ENCODE peak calls at places on chromosome 9, in ten cellular contexts. One of them, this sample, is unnamed.
A peak's percentile ranks its signal among the peaks of the same experiment; 100 is the strongest.

GRCh38 chr9:96489482-96489979 is 39.6 kb downstream of the HABP4 start:
- DNase-seq in psoas muscle: no peak
- DNase-seq in GM12892: no peak
- DNase-seq in activated CD8-positive, alpha-beta memory T cell treated with anti-CD3 and anti-CD28 coated beads, Interleukin-2, amount 50 U/mL, for 48 hours: peak; percentile 32
- DNase-seq in stimulated activated CD8-positive, alpha-beta memory T cell treated with anti-CD3 and anti-CD28 coated beads, Interleukin-2, amount 100 ng/mL, for 1 hour: no peak
- DNase-seq in pancreas: no peak
- DNase-seq in small intestine: no peak
- DNase-seq in mesothelial cell of epicardium: no peak
- DNase-seq in fibroblast of mammary gland: no peak
- DNase-seq in NCI-H510A treated with DMSO at 0.1 percent for 48 hours: no peak
- DNase-seq in this sample: no peak

GRCh38 chr9:123562844-123563346 is 206.9 kb downstream of the CRB2 start:
- DNase-seq in psoas muscle: no peak
- DNase-seq in GM12892: no peak
- DNase-seq in activated CD8-positive, alpha-beta memory T cell treated with anti-CD3 and anti-CD28 coated beads, Interleukin-2, amount 50 U/mL, for 48 hours: no peak
- DNase-seq in stimulated activated CD8-positive, alpha-beta memory T cell treated with anti-CD3 and anti-CD28 coated beads, Interleukin-2, amount 100 ng/mL, for 1 hour: no peak
- DNase-seq in pancreas: no peak
- DNase-seq in small intestine: no peak
- DNase-seq in mesothelial cell of epicardium: no peak
- DNase-seq in fibroblast of mammary gland: peak; percentile 96
- DNase-seq in NCI-H510A treated with DMSO at 0.1 percent for 48 hours: no peak
- DNase-seq in this sample: peak; percentile 77

GRCh38 chr9:107548298-107549142 is 59.0 kb upstream of the KLF4 start:
- DNase-seq in psoas muscle: no peak
- DNase-seq in GM12892: no peak
- DNase-seq in activated CD8-positive, alpha-beta memory T cell treated with anti-CD3 and anti-CD28 coated beads, Interleukin-2, amount 50 U/mL, for 48 hours: no peak
- DNase-seq in stimulated activated CD8-positive, alpha-beta memory T cell treated with anti-CD3 and anti-CD28 coated beads, Interleukin-2, amount 100 ng/mL, for 1 hour: no peak
- DNase-seq in pancreas: no peak
- DNase-seq in small intestine: no peak
- DNase-seq in mesothelial cell of epicardium: no peak
- DNase-seq in fibroblast of mammary gland: peak; percentile 97
- DNase-seq in NCI-H510A treated with DMSO at 0.1 percent for 48 hours: no peak
- DNase-seq in this sample: no peak

GRCh38 chr9:108325406-108325805 is 530.4 kb downstream of the ACTL7B start:
- DNase-seq in psoas muscle: no peak
- DNase-seq in GM12892: no peak
- DNase-seq in activated CD8-positive, alpha-beta memory T cell treated with anti-CD3 and anti-CD28 coated beads, Interleukin-2, amount 50 U/mL, for 48 hours: no peak
- DNase-seq in stimulated activated CD8-positive, alpha-beta memory T cell treated with anti-CD3 and anti-CD28 coated beads, Interleukin-2, amount 100 ng/mL, for 1 hour: no peak
- DNase-seq in pancreas: no peak
- DNase-seq in small intestine: no peak
- DNase-seq in mesothelial cell of epicardium: no peak
- DNase-seq in fibroblast of mammary gland: no peak
- DNase-seq in NCI-H510A treated with DMSO at 0.1 percent for 48 hours: no peak
- DNase-seq in this sample: no peak

GRCh38 chr9:18688581-18688980 is 214.6 kb downstream of the ADAMTSL1 start:
- DNase-seq in psoas muscle: no peak
- DNase-seq in GM12892: no peak
- DNase-seq in activated CD8-positive, alpha-beta memory T cell treated with anti-CD3 and anti-CD28 coated beads, Interleukin-2, amount 50 U/mL, for 48 hours: no peak
- DNase-seq in stimulated activated CD8-positive, alpha-beta memory T cell treated with anti-CD3 and anti-CD28 coated beads, Interleukin-2, amount 100 ng/mL, for 1 hour: no peak
- DNase-seq in pancreas: no peak
- DNase-seq in small intestine: no peak
- DNase-seq in mesothelial cell of epicardium: no peak
- DNase-seq in fibroblast of mammary gland: no peak
- DNase-seq in NCI-H510A treated with DMSO at 0.1 percent for 48 hours: no peak
- DNase-seq in this sample: no peak

GRCh38 chr9:77507212-77507961 is 140.7 kb downstream of the GNA14 start:
- DNase-seq in psoas muscle: no peak
- DNase-seq in GM12892: no peak
- DNase-seq in activated CD8-positive, alpha-beta memory T cell treated with anti-CD3 and anti-CD28 coated beads, Interleukin-2, amount 50 U/mL, for 48 hours: no peak
- DNase-seq in stimulated activated CD8-positive, alpha-beta memory T cell treated with anti-CD3 and anti-CD28 coated beads, Interleukin-2, amount 100 ng/mL, for 1 hour: no peak
- DNase-seq in pancreas: no peak
- DNase-seq in small intestine: no peak
- DNase-seq in mesothelial cell of epicardium: no peak
- DNase-seq in fibroblast of mammary gland: peak; percentile 25
- DNase-seq in NCI-H510A treated with DMSO at 0.1 percent for 48 hours: no peak
- DNase-seq in this sample: no peak

GRCh38 chr9:129506892-129507291 is 114.0 kb downstream of the C9orf50 start:
- DNase-seq in psoas muscle: peak; percentile 50
- DNase-seq in GM12892: no peak
- DNase-seq in activated CD8-positive, alpha-beta memory T cell treated with anti-CD3 and anti-CD28 coated beads, Interleukin-2, amount 50 U/mL, for 48 hours: no peak
- DNase-seq in stimulated activated CD8-positive, alpha-beta memory T cell treated with anti-CD3 and anti-CD28 coated beads, Interleukin-2, amount 100 ng/mL, for 1 hour: no peak
- DNase-seq in pancreas: peak; percentile 62
- DNase-seq in small intestine: no peak
- DNase-seq in mesothelial cell of epicardium: no peak
- DNase-seq in fibroblast of mammary gland: peak; percentile 36
- DNase-seq in NCI-H510A treated with DMSO at 0.1 percent for 48 hours: no peak
- DNase-seq in this sample: no peak

GRCh38 chr9:124611106-124611505 is 103.9 kb upstream of the NR5A1 start:
- DNase-seq in psoas muscle: no peak
- DNase-seq in GM12892: no peak
- DNase-seq in activated CD8-positive, alpha-beta memory T cell treated with anti-CD3 and anti-CD28 coated beads, Interleukin-2, amount 50 U/mL, for 48 hours: no peak
- DNase-seq in stimulated activated CD8-positive, alpha-beta memory T cell treated with anti-CD3 and anti-CD28 coated beads, Interleukin-2, amount 100 ng/mL, for 1 hour: no peak
- DNase-seq in pancreas: no peak
- DNase-seq in small intestine: no peak
- DNase-seq in mesothelial cell of epicardium: no peak
- DNase-seq in fibroblast of mammary gland: no peak
- DNase-seq in NCI-H510A treated with DMSO at 0.1 percent for 48 hours: no peak
- DNase-seq in this sample: peak; percentile 36

GRCh38 chr9:113943112-113944009 is 67.3 kb downstream of the ZNF618 start:
- DNase-seq in psoas muscle: no peak
- DNase-seq in GM12892: no peak
- DNase-seq in activated CD8-positive, alpha-beta memory T cell treated with anti-CD3 and anti-CD28 coated beads, Interleukin-2, amount 50 U/mL, for 48 hours: no peak
- DNase-seq in stimulated activated CD8-positive, alpha-beta memory T cell treated with anti-CD3 and anti-CD28 coated beads, Interleukin-2, amount 100 ng/mL, for 1 hour: no peak
- DNase-seq in pancreas: no peak
- DNase-seq in small intestine: no peak
- DNase-seq in mesothelial cell of epicardium: no peak
- DNase-seq in fibroblast of mammary gland: no peak
- DNase-seq in NCI-H510A treated with DMSO at 0.1 percent for 48 hours: no peak
- DNase-seq in this sample: no peak

GRCh38 chr9:136739509-136739908 is 3.2 kb downstream of the LCN10 start:
- DNase-seq in psoas muscle: no peak
- DNase-seq in GM12892: no peak
- DNase-seq in activated CD8-positive, alpha-beta memory T cell treated with anti-CD3 and anti-CD28 coated beads, Interleukin-2, amount 50 U/mL, for 48 hours: no peak
- DNase-seq in stimulated activated CD8-positive, alpha-beta memory T cell treated with anti-CD3 and anti-CD28 coated beads, Interleukin-2, amount 100 ng/mL, for 1 hour: no peak
- DNase-seq in pancreas: no peak
- DNase-seq in small intestine: no peak
- DNase-seq in mesothelial cell of epicardium: no peak
- DNase-seq in fibroblast of mammary gland: no peak
- DNase-seq in NCI-H510A treated with DMSO at 0.1 percent for 48 hours: no peak
- DNase-seq in this sample: no peak

GRCh38 chr9:78685471-78685870 is 388.5 kb downstream of the PSAT1 start:
- DNase-seq in psoas muscle: no peak
- DNase-seq in GM12892: no peak
- DNase-seq in activated CD8-positive, alpha-beta memory T cell treated with anti-CD3 and anti-CD28 coated beads, Interleukin-2, amount 50 U/mL, for 48 hours: no peak
- DNase-seq in stimulated activated CD8-positive, alpha-beta memory T cell treated with anti-CD3 and anti-CD28 coated beads, Interleukin-2, amount 100 ng/mL, for 1 hour: no peak
- DNase-seq in pancreas: no peak
- DNase-seq in small intestine: no peak
- DNase-seq in mesothelial cell of epicardium: no peak
- DNase-seq in fibroblast of mammary gland: no peak
- DNase-seq in NCI-H510A treated with DMSO at 0.1 percent for 48 hours: no peak
- DNase-seq in this sample: no peak

GRCh38 chr9:131661954-131662621 is 77.8 kb downstream of the RAPGEF1 start:
- DNase-seq in psoas muscle: no peak
- DNase-seq in GM12892: no peak
- DNase-seq in activated CD8-positive, alpha-beta memory T cell treated with anti-CD3 and anti-CD28 coated beads, Interleukin-2, amount 50 U/mL, for 48 hours: peak; percentile 77
- DNase-seq in stimulated activated CD8-positive, alpha-beta memory T cell treated with anti-CD3 and anti-CD28 coated beads, Interleukin-2, amount 100 ng/mL, for 1 hour: no peak
- DNase-seq in pancreas: no peak
- DNase-seq in small intestine: no peak
- DNase-seq in mesothelial cell of epicardium: no peak
- DNase-seq in fibroblast of mammary gland: no peak
- DNase-seq in NCI-H510A treated with DMSO at 0.1 percent for 48 hours: no peak
- DNase-seq in this sample: no peak

GRCh38 chr9:35748858-35749514 is at the start of the genes GBA2 and RGP1:
- DNase-seq in psoas muscle: peak; percentile 94
- DNase-seq in GM12892: peak; percentile 79
- DNase-seq in activated CD8-positive, alpha-beta memory T cell treated with anti-CD3 and anti-CD28 coated beads, Interleukin-2, amount 50 U/mL, for 48 hours: peak; percentile 86
- DNase-seq in stimulated activated CD8-positive, alpha-beta memory T cell treated with anti-CD3 and anti-CD28 coated beads, Interleukin-2, amount 100 ng/mL, for 1 hour: peak; percentile 47
- DNase-seq in pancreas: peak; percentile 83
- DNase-seq in small intestine: peak; percentile 94
- DNase-seq in mesothelial cell of epicardium: peak; percentile 42
- DNase-seq in fibroblast of mammary gland: peak; percentile 61
- DNase-seq in NCI-H510A treated with DMSO at 0.1 percent for 48 hours: peak; percentile 21
- DNase-seq in this sample: peak; percentile 73

GRCh38 chr9:24245988-24246387 is 299.7 kb downstream of the IZUMO3 start:
- DNase-seq in psoas muscle: no peak
- DNase-seq in GM12892: no peak
- DNase-seq in activated CD8-positive, alpha-beta memory T cell treated with anti-CD3 and anti-CD28 coated beads, Interleukin-2, amount 50 U/mL, for 48 hours: no peak
- DNase-seq in stimulated activated CD8-positive, alpha-beta memory T cell treated with anti-CD3 and anti-CD28 coated beads, Interleukin-2, amount 100 ng/mL, for 1 hour: no peak
- DNase-seq in pancreas: no peak
- DNase-seq in small intestine: no peak
- DNase-seq in mesothelial cell of epicardium: no peak
- DNase-seq in fibroblast of mammary gland: peak; percentile 23
- DNase-seq in NCI-H510A treated with DMSO at 0.1 percent for 48 hours: no peak
- DNase-seq in this sample: peak; percentile 45

GRCh38 chr9:113875420-113875916 is 641 bp upstream of the ZNF618 start:
- DNase-seq in psoas muscle: no peak
- DNase-seq in GM12892: no peak
- DNase-seq in activated CD8-positive, alpha-beta memory T cell treated with anti-CD3 and anti-CD28 coated beads, Interleukin-2, amount 50 U/mL, for 48 hours: no peak
- DNase-seq in stimulated activated CD8-positive, alpha-beta memory T cell treated with anti-CD3 and anti-CD28 coated beads, Interleukin-2, amount 100 ng/mL, for 1 hour: no peak
- DNase-seq in pancreas: no peak
- DNase-seq in small intestine: no peak
- DNase-seq in mesothelial cell of epicardium: no peak
- DNase-seq in fibroblast of mammary gland: no peak
- DNase-seq in NCI-H510A treated with DMSO at 0.1 percent for 48 hours: no peak
- DNase-seq in this sample: no peak

GRCh38 chr9:114259800-114260523 is 62.9 kb upstream of the ORM1 start:
- DNase-seq in psoas muscle: no peak
- DNase-seq in GM12892: no peak
- DNase-seq in activated CD8-positive, alpha-beta memory T cell treated with anti-CD3 and anti-CD28 coated beads, Interleukin-2, amount 50 U/mL, for 48 hours: no peak
- DNase-seq in stimulated activated CD8-positive, alpha-beta memory T cell treated with anti-CD3 and anti-CD28 coated beads, Interleukin-2, amount 100 ng/mL, for 1 hour: no peak
- DNase-seq in pancreas: no peak
- DNase-seq in small intestine: no peak
- DNase-seq in mesothelial cell of epicardium: no peak
- DNase-seq in fibroblast of mammary gland: no peak
- DNase-seq in NCI-H510A treated with DMSO at 0.1 percent for 48 hours: no peak
- DNase-seq in this sample: no peak

GRCh38 chr9:12923472-12924009 is 148.7 kb downstream of the LURAP1L start:
- DNase-seq in psoas muscle: no peak
- DNase-seq in GM12892: no peak
- DNase-seq in activated CD8-positive, alpha-beta memory T cell treated with anti-CD3 and anti-CD28 coated beads, Interleukin-2, amount 50 U/mL, for 48 hours: no peak
- DNase-seq in stimulated activated CD8-positive, alpha-beta memory T cell treated with anti-CD3 and anti-CD28 coated beads, Interleukin-2, amount 100 ng/mL, for 1 hour: no peak
- DNase-seq in pancreas: no peak
- DNase-seq in small intestine: no peak
- DNase-seq in mesothelial cell of epicardium: no peak
- DNase-seq in fibroblast of mammary gland: peak; percentile 98
- DNase-seq in NCI-H510A treated with DMSO at 0.1 percent for 48 hours: no peak
- DNase-seq in this sample: peak; percentile 28

GRCh38 chr9:79023134-79023577 is 548.6 kb upstream of the TLE4 start:
- DNase-seq in psoas muscle: no peak
- DNase-seq in GM12892: no peak
- DNase-seq in activated CD8-positive, alpha-beta memory T cell treated with anti-CD3 and anti-CD28 coated beads, Interleukin-2, amount 50 U/mL, for 48 hours: no peak
- DNase-seq in stimulated activated CD8-positive, alpha-beta memory T cell treated with anti-CD3 and anti-CD28 coated beads, Interleukin-2, amount 100 ng/mL, for 1 hour: no peak
- DNase-seq in pancreas: no peak
- DNase-seq in small intestine: no peak
- DNase-seq in mesothelial cell of epicardium: no peak
- DNase-seq in fibroblast of mammary gland: peak; percentile 82
- DNase-seq in NCI-H510A treated with DMSO at 0.1 percent for 48 hours: no peak
- DNase-seq in this sample: peak; percentile 69

GRCh38 chr9:8337834-8338233 is 538.3 kb upstream of the DMAC1 start:
- DNase-seq in psoas muscle: no peak
- DNase-seq in GM12892: no peak
- DNase-seq in activated CD8-positive, alpha-beta memory T cell treated with anti-CD3 and anti-CD28 coated beads, Interleukin-2, amount 50 U/mL, for 48 hours: no peak
- DNase-seq in stimulated activated CD8-positive, alpha-beta memory T cell treated with anti-CD3 and anti-CD28 coated beads, Interleukin-2, amount 100 ng/mL, for 1 hour: no peak
- DNase-seq in pancreas: no peak
- DNase-seq in small intestine: no peak
- DNase-seq in mesothelial cell of epicardium: no peak
- DNase-seq in fibroblast of mammary gland: no peak
- DNase-seq in NCI-H510A treated with DMSO at 0.1 percent for 48 hours: no peak
- DNase-seq in this sample: no peak

GRCh38 chr9:134807726-134808125 is 72.9 kb upstream of the FCN2 start:
- DNase-seq in psoas muscle: no peak
- DNase-seq in GM12892: no peak
- DNase-seq in activated CD8-positive, alpha-beta memory T cell treated with anti-CD3 and anti-CD28 coated beads, Interleukin-2, amount 50 U/mL, for 48 hours: no peak
- DNase-seq in stimulated activated CD8-positive, alpha-beta memory T cell treated with anti-CD3 and anti-CD28 coated beads, Interleukin-2, amount 100 ng/mL, for 1 hour: no peak
- DNase-seq in pancreas: no peak
- DNase-seq in small intestine: no peak
- DNase-seq in mesothelial cell of epicardium: no peak
- DNase-seq in fibroblast of mammary gland: peak; percentile 55
- DNase-seq in NCI-H510A treated with DMSO at 0.1 percent for 48 hours: no peak
- DNase-seq in this sample: peak; percentile 42

GRCh38 chr9:126057036-126057435 is 269.6 kb upstream of the MVB12B start:
- DNase-seq in psoas muscle: no peak
- DNase-seq in GM12892: no peak
- DNase-seq in activated CD8-positive, alpha-beta memory T cell treated with anti-CD3 and anti-CD28 coated beads, Interleukin-2, amount 50 U/mL, for 48 hours: no peak
- DNase-seq in stimulated activated CD8-positive, alpha-beta memory T cell treated with anti-CD3 and anti-CD28 coated beads, Interleukin-2, amount 100 ng/mL, for 1 hour: no peak
- DNase-seq in pancreas: no peak
- DNase-seq in small intestine: no peak
- DNase-seq in mesothelial cell of epicardium: no peak
- DNase-seq in fibroblast of mammary gland: no peak
- DNase-seq in NCI-H510A treated with DMSO at 0.1 percent for 48 hours: no peak
- DNase-seq in this sample: no peak

GRCh38 chr9:124110307-124110915 is 98.8 kb downstream of the LHX2 start:
- DNase-seq in psoas muscle: peak; percentile 60
- DNase-seq in GM12892: peak; percentile 40
- DNase-seq in activated CD8-positive, alpha-beta memory T cell treated with anti-CD3 and anti-CD28 coated beads, Interleukin-2, amount 50 U/mL, for 48 hours: peak; percentile 77
- DNase-seq in stimulated activated CD8-positive, alpha-beta memory T cell treated with anti-CD3 and anti-CD28 coated beads, Interleukin-2, amount 100 ng/mL, for 1 hour: no peak
- DNase-seq in pancreas: no peak
- DNase-seq in small intestine: peak; percentile 40
- DNase-seq in mesothelial cell of epicardium: peak; percentile 71
- DNase-seq in fibroblast of mammary gland: peak; percentile 65
- DNase-seq in NCI-H510A treated with DMSO at 0.1 percent for 48 hours: no peak
- DNase-seq in this sample: peak; percentile 90